ENCODE peak calls at places on chromosomes 11 and 22, in four cellular contexts. T is GM12891, U is K562, E is GM12878. D is an unnamed sample.
A peak's percentile ranks its signal among the peaks of the same experiment; 100 is the strongest.

GRCh38 chr11:44172966-44173365 is 77.5 kb downstream of the EXT2 start:
- DNase-seq in U (no peak), E (no peak), T (no peak), D (no peak)

GRCh38 chr22:43541462-43542407 is 129.9 kb downstream of the MPPED1 start:
- DNase-seq in E (no peak), U (no peak), T (no peak), D (no peak)

GRCh38 chr22:26718905-26719304 is 61.5 kb downstream of the MIAT start:
- DNase-seq in U (no peak), E (no peak), T (no peak), D (no peak)

GRCh38 chr22:50439314-50440250 is 35.3 kb downstream of the SBF1 start:
- DNase-seq in T (no peak), U (no peak), E (no peak), D (no peak)

GRCh38 chr22:49965291-49966040 is 4.9 kb downstream of the PIM3 start:
- DNase-seq in T (no peak), U (no peak), E (no peak), D (no peak)

GRCh38 chr11:102680945-102681344 is 24.6 kb downstream of the MMP27 start:
- DNase-seq in E (no peak), U (no peak), T (no peak), D (peak; percentile 90)

GRCh38 chr11:63574856-63575602 is 11.8 kb upstream of the PLAAT2 start:
- DNase-seq in T (no peak), U (no peak), E (no peak), D (no peak)

GRCh38 chr11:13152264-13152663 is 125.3 kb upstream of the BMAL1 start:
- DNase-seq in T (no peak), E (no peak), U (no peak), D (no peak)

GRCh38 chr22:17939011-17939410 is 85.3 kb downstream of the MICAL3 start:
- DNase-seq in U (no peak), E (no peak), T (no peak), D (no peak)

GRCh38 chr11:64356498-64357411 is 2.2 kb upstream of the RPS6KA4 start:
- DNase-seq in U (peak; percentile 78), E (no peak), T (peak; percentile 16), D (no peak)

GRCh38 chr11:272931-273198 is 5.3 kb upstream of the NLRP6 start:
- DNase-seq in U (no peak), E (no peak), T (no peak), D (no peak)

GRCh38 chr11:117197006-117197405 is 2.2 kb upstream of the TAGLN start:
- DNase-seq in T (no peak), U (no peak), E (no peak), D (no peak)

GRCh38 chr11:2693271-2693833 is 6.4 kb downstream of the KCNQ1OT1 start:
- DNase-seq in T (no peak), E (no peak), U (no peak), D (no peak)

GRCh38 chr11:67649634-67650540 is 643 bp downstream of the ACY3 start:
- DNase-seq in U (no peak), E (no peak), T (no peak), D (no peak)

GRCh38 chr11:19316434-19316833 is 75.7 kb upstream of the E2F8 start:
- DNase-seq in T (no peak), U (no peak), E (no peak), D (no peak)

GRCh38 chr22:49129736-49130135 is 697.9 kb downstream of the BRD1 start:
- DNase-seq in U (no peak), E (no peak), T (no peak), D (no peak)

GRCh38 chr11:130168105-130168504 is 8.5 kb downstream of the ST14 start:
- DNase-seq in T (no peak), U (no peak), E (no peak), D (no peak)

GRCh38 chr22:40462195-40462988 is 92.0 kb downstream of the SGSM3 start:
- DNase-seq in E (no peak), T (no peak), U (no peak), D (no peak)

GRCh38 chr22:20957118-20957690 is 9.9 kb upstream of the AIFM3 start:
- DNase-seq in E (no peak), U (no peak), T (no peak), D (peak; percentile 8)

GRCh38 chr11:47412152-47412746 is 3.9 kb downstream of the SLC39A13 start:
- DNase-seq in U (peak; percentile 51), T (no peak), E (no peak), D (peak; percentile 65)

GRCh38 chr11:114075891-114076441 is 16.5 kb downstream of the ZBTB16 start:
- DNase-seq in T (no peak), E (no peak), U (peak; percentile 61), D (no peak)

GRCh38 chr11:76209671-76209955 is 3.3 kb upstream of the WNT11 start:
- DNase-seq in U (no peak), E (no peak), T (no peak), D (no peak)

GRCh38 chr11:108732395-108732794 is 67.5 kb downstream of the DDX10 start:
- DNase-seq in E (no peak), T (no peak), U (no peak), D (no peak)

DNA sequence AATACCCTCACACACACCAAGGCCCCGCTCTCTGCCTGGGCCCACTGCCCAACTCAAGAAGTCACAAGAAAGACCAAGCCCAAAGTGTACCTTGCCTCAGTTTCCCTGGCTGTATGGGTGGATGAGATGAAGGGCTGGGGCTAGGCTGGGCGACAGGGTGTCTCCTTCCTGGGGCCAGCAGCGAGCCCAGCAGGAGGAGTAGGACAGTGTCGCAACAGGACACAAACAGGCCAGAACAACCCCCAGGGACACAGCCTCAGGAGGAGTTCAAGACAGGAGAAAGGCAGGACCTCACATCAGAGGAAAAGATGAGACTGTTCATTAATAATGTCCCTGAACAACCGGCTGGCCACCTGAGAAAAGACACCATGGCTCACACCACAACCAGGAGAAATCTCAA is 13.3 kb downstream of the CSNK1E start:
- DNase-seq in U (no peak), E (no peak), T (no peak), D (no peak)
- TF ChIP-seq SPI1 in U (no peak), E (no peak), T (no peak), D (no peak)

DNA sequence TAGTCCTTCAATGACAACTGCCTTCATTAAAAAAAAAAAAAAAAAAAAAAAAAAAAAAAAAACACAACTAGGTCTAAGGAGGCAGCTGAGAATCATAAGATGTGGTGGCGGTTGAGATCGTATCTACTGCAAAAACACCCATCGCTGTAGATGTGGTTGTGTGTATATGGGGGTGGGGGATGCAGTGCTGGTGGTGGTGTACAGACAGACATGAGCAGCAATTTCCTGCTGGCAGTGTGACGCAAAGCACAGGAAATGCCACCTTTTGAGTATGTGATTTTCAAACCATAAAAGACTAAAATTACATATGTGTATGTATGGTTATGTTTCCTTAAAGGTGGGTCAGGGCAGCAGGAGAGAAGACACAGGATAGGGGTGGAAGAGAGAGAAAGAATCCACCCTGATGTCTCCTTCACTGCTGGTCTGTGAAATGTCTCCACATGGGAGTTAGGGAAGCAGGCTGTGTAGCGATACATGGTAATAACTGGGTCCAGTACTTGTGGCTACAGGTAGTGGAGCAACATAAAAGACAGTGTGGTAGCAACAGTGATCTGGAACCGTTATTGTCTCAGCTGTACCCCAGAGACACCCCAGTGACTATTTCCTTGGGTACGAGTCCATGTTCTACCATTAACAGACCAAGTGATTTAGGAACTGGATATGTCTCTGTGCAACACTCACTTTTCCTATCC is 57.9 kb downstream of the SYTL2 start:
- DNase-seq in T (no peak), U (no peak), E (no peak), D (peak; percentile 71)
- TF ChIP-seq SPI1 in T (no peak), U (no peak), E (no peak), D (no peak)

DNA sequence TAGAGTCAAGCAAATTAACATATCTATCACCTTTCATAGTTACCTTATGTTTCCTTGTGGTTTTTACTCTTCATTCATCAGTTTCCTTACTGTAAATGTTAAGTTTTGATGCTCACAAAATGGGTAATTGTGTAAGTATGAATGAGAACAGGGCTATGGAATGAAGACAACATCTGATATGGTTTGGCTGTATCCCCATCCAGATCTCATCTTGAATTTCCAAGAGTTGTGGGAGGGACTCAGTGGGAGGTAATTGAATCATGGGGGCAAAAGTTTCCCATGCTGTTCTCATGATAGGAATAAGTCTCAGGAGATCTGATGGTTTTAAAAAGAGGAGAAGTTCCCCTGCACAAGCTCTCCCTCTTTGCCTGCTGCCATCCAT is 107.6 kb downstream of the CCDC34 start:
- DNase-seq in T (no peak), E (no peak), U (no peak), D (no peak)
- TF ChIP-seq SPI1 in T (no peak), E (no peak), U (no peak), D (no peak)

GRCh38 chr11:87304350-87304749 is 266.6 kb downstream of the TMEM135 start:
- DNase-seq in U (no peak), T (no peak), E (no peak), D (no peak)

GRCh38 chr11:87301785-87302540 is 264.2 kb downstream of the TMEM135 start:
- DNase-seq in U (no peak), T (no peak), E (no peak), D (no peak)

GRCh38 chr11:87298155-87298554 is 260.4 kb downstream of the TMEM135 start:
- DNase-seq in T (no peak), E (no peak), U (no peak), D (no peak)

GRCh38 chr11:87299041-87299481 is 261.3 kb downstream of the TMEM135 start:
- DNase-seq in T (no peak), E (no peak), U (no peak), D (peak; percentile 25)

GRCh38 chr11:87300640-87301381 is 263.1 kb downstream of the TMEM135 start:
- DNase-seq in E (no peak), U (no peak), T (no peak), D (no peak)
- TF ChIP-seq SPI1 in E (no peak), U (no peak), T (no peak), D (no peak)

D was measured in HL-60.